ENCODE peak calls at places on chromosomes 12 and 14, in eight cellular contexts. One of them, this sample, is unnamed.

GRCh38 chr12:21117995-21118394 is 13.0 kb upstream of the SLCO1B1 start:
- DNase-seq in IMR-90: no peak
- DNase-seq in ovary: no peak
- DNase-seq in spleen: no peak
- DNase-seq in esophagus squamous epithelium: no peak
- DNase-seq in HCT116: no peak
- DNase-seq in tibial nerve: no peak
- DNase-seq in uterus: no peak
- DNase-seq in this sample: no peak

GRCh38 chr12:53078425-53079225 is 565 bp downstream of the SPRYD3 start:
- DNase-seq in IMR-90: peak; percentile 29
- DNase-seq in esophagus squamous epithelium: no peak
- DNase-seq in ovary: no peak
- DNase-seq in HCT116: no peak
- DNase-seq in spleen: no peak
- DNase-seq in uterus: no peak
- DNase-seq in tibial nerve: no peak
- DNase-seq in this sample: no peak

GRCh38 chr14:75506930-75507329 is 15.3 kb upstream of the BATF start:
- DNase-seq in tibial nerve: no peak
- DNase-seq in uterus: no peak
- DNase-seq in IMR-90: no peak
- DNase-seq in spleen: no peak
- DNase-seq in esophagus squamous epithelium: no peak
- DNase-seq in HCT116: no peak
- DNase-seq in ovary: no peak
- DNase-seq in this sample: no peak

GRCh38 chr12:92571844-92572543 is 130.8 kb upstream of the PLEKHG7 start:
- DNase-seq in HCT116: no peak
- DNase-seq in uterus: no peak
- DNase-seq in tibial nerve: peak; percentile 36
- DNase-seq in IMR-90: no peak
- DNase-seq in esophagus squamous epithelium: no peak
- DNase-seq in ovary: no peak
- DNase-seq in spleen: no peak
- DNase-seq in this sample: no peak

GRCh38 chr12:91902860-91903683 is 242.6 kb downstream of the BTG1 start:
- DNase-seq in spleen: no peak
- DNase-seq in IMR-90: peak; percentile 46
- DNase-seq in HCT116: no peak
- DNase-seq in tibial nerve: no peak
- DNase-seq in esophagus squamous epithelium: no peak
- DNase-seq in ovary: no peak
- DNase-seq in uterus: no peak
- DNase-seq in this sample: no peak

GRCh38 chr14:75141967-75142366 is 15.1 kb upstream of the NEK9 start:
- DNase-seq in uterus: no peak
- DNase-seq in spleen: no peak
- DNase-seq in ovary: no peak
- DNase-seq in esophagus squamous epithelium: no peak
- DNase-seq in IMR-90: peak; percentile 56
- DNase-seq in HCT116: no peak
- DNase-seq in tibial nerve: no peak
- DNase-seq in this sample: no peak

GRCh38 chr12:16586350-16587109 is 19.4 kb downstream of the LMO3 start:
- DNase-seq in HCT116: no peak
- DNase-seq in esophagus squamous epithelium: no peak
- DNase-seq in tibial nerve: no peak
- DNase-seq in uterus: peak; percentile 73
- DNase-seq in IMR-90: peak; percentile 64
- DNase-seq in spleen: no peak
- DNase-seq in ovary: no peak
- DNase-seq in this sample: no peak

GRCh38 chr12:12890492-12890814 is 909 bp upstream of the GPRC5A start:
- DNase-seq in IMR-90: peak; percentile 68
- DNase-seq in uterus: no peak
- DNase-seq in ovary: peak; percentile 73
- DNase-seq in spleen: no peak
- DNase-seq in esophagus squamous epithelium: no peak
- DNase-seq in HCT116: no peak
- DNase-seq in tibial nerve: no peak
- DNase-seq in this sample: no peak

GRCh38 chr12:80763874-80764273 is 47.2 kb downstream of the MYF5 start:
- DNase-seq in uterus: no peak
- DNase-seq in IMR-90: peak; percentile 66
- DNase-seq in tibial nerve: peak; percentile 19
- DNase-seq in spleen: no peak
- DNase-seq in esophagus squamous epithelium: no peak
- DNase-seq in ovary: no peak
- DNase-seq in HCT116: peak; percentile 39
- DNase-seq in this sample: no peak

GRCh38 chr12:109961612-109962011 is 34.6 kb downstream of the GIT2 start:
- DNase-seq in uterus: no peak
- DNase-seq in ovary: no peak
- DNase-seq in spleen: no peak
- DNase-seq in esophagus squamous epithelium: no peak
- DNase-seq in IMR-90: no peak
- DNase-seq in tibial nerve: no peak
- DNase-seq in HCT116: no peak
- DNase-seq in this sample: no peak

GRCh38 chr12:91588874-91589454 is 406.3 kb upstream of the DCN start:
- DNase-seq in IMR-90: no peak
- DNase-seq in spleen: no peak
- DNase-seq in tibial nerve: no peak
- DNase-seq in esophagus squamous epithelium: no peak
- DNase-seq in uterus: no peak
- DNase-seq in HCT116: no peak
- DNase-seq in ovary: no peak
- DNase-seq in this sample: no peak

DNA sequence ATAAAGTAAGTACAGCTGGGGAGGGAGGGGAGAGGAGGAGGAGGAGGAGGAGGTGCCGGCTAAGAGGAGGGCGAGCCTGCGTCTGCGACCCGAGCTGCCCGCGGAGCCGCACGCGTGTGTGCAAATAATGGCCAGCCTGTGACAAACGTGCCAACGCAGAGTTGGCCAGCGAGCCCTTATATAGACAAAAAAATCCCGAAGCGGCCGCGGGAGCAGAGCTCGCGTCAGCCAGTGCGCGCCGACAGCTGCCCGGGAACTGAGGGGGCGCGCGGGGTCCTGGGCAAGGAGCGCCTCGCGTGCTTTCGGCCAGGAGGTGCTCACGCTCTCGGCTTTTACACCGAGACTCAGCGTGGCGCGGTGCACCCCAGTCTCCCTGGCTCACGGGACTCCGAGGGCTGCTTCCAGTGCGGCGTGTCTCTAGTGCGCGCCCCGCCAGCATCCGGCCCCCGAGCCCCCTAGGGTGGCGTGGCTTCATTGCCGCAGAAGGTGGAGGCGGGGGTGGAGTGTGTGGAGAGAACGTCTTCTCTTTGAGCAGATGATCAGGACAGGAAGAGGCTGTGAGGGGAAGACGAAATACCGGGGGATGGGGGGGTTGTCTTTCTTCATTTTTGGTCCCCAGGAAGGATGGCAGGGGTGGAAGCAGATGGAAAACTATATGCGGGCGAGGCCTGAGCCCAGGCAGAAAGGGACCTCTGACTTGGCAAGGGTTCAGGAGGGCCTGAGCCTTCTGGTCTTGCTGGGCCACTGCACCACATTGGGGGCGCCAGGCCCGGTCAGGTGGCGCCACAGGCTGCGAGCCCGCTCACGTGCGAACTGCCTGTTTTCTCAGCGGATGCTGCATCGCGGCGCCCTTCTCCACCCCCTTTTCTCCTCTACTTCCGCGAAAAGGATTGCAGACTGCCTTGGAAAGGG is 659 bp downstream of the SLC16A7 start:
- DNase-seq in ovary: peak; percentile 83
- DNase-seq in IMR-90: peak; percentile 74
- DNase-seq in HCT116: peak; percentile 41
- DNase-seq in uterus: peak; percentile 81
- DNase-seq in spleen: peak; percentile 96
- DNase-seq in tibial nerve: peak; percentile 80
- DNase-seq in esophagus squamous epithelium: peak; percentile 12
- DNase-seq in this sample: peak; percentile 97
- TF ChIP-seq POLR2A in ovary: no peak
- TF ChIP-seq POLR2A in IMR-90: peak; percentile 58
- TF ChIP-seq POLR2A in HCT116: no peak
- TF ChIP-seq POLR2A in uterus: peak; percentile 48
- TF ChIP-seq POLR2A in spleen: no peak
- TF ChIP-seq POLR2A in tibial nerve: no peak
- TF ChIP-seq POLR2A in esophagus squamous epithelium: peak; percentile 46
- TF ChIP-seq POLR2A in this sample: no peak

GRCh38 chr14:91399868-91400640 is 17.6 kb downstream of the CCDC88C start:
- DNase-seq in tibial nerve: no peak
- DNase-seq in esophagus squamous epithelium: no peak
- DNase-seq in IMR-90: no peak
- DNase-seq in spleen: peak; percentile 87
- DNase-seq in ovary: no peak
- DNase-seq in HCT116: no peak
- DNase-seq in uterus: no peak
- DNase-seq in this sample: no peak
- H3K4me3 ChIP-seq in tibial nerve: no peak overlapping the region
- H3K4me3 ChIP-seq in esophagus squamous epithelium: peak overlapping the region; percentile 26
- H3K4me3 ChIP-seq in IMR-90: no peak overlapping the region
- H3K4me3 ChIP-seq in spleen: peak overlapping the region; percentile 70
- H3K4me3 ChIP-seq in ovary: no peak overlapping the region
- H3K4me3 ChIP-seq in HCT116: no peak overlapping the region
- H3K4me3 ChIP-seq in uterus: no peak overlapping the region
- H3K4me3 ChIP-seq in this sample: no peak overlapping the region

GRCh38 chr12:8080131-8080530 is 1.9 kb upstream of the NECAP1 start:
- DNase-seq in spleen: no peak
- DNase-seq in tibial nerve: no peak
- DNase-seq in esophagus squamous epithelium: no peak
- DNase-seq in uterus: no peak
- DNase-seq in HCT116: no peak
- DNase-seq in IMR-90: no peak
- DNase-seq in ovary: no peak
- DNase-seq in this sample: no peak

GRCh38 chr12:8078400-8078799 is 3.7 kb upstream of the NECAP1 start:
- DNase-seq in spleen: no peak
- DNase-seq in tibial nerve: no peak
- DNase-seq in esophagus squamous epithelium: no peak
- DNase-seq in ovary: no peak
- DNase-seq in IMR-90: peak; percentile 87
- DNase-seq in uterus: no peak
- DNase-seq in HCT116: peak; percentile 50
- DNase-seq in this sample: no peak

GRCh38 chr12:8078916-8079315 is 3.2 kb upstream of the NECAP1 start:
- DNase-seq in esophagus squamous epithelium: no peak
- DNase-seq in IMR-90: no peak
- DNase-seq in HCT116: no peak
- DNase-seq in uterus: no peak
- DNase-seq in tibial nerve: no peak
- DNase-seq in spleen: no peak
- DNase-seq in ovary: no peak
- DNase-seq in this sample: no peak

GRCh38 chr12:8081228-8081920 is 700 bp upstream of the NECAP1 start:
- DNase-seq in spleen: no peak
- DNase-seq in tibial nerve: peak; percentile 16
- DNase-seq in uterus: no peak
- DNase-seq in IMR-90: no peak
- DNase-seq in ovary: no peak
- DNase-seq in HCT116: no peak
- DNase-seq in esophagus squamous epithelium: no peak
- DNase-seq in this sample: no peak

GRCh38 chr12:8081921-8082577 is at the start of gene NECAP1:
- DNase-seq in esophagus squamous epithelium: peak; percentile 87
- DNase-seq in IMR-90: peak; percentile 97
- DNase-seq in tibial nerve: peak; percentile 94
- DNase-seq in spleen: peak; percentile 99
- DNase-seq in uterus: peak; percentile 94
- DNase-seq in ovary: peak; percentile 94
- DNase-seq in HCT116: peak; percentile 96
- DNase-seq in this sample: peak; percentile 96
- TF ChIP-seq POLR2A in esophagus squamous epithelium: peak; percentile 86
- TF ChIP-seq POLR2A in IMR-90: peak; percentile 82
- TF ChIP-seq POLR2A in tibial nerve: peak; percentile 73
- TF ChIP-seq POLR2A in spleen: peak; percentile 74
- TF ChIP-seq POLR2A in uterus: peak; percentile 78
- TF ChIP-seq POLR2A in ovary: peak; percentile 87
- TF ChIP-seq POLR2A in HCT116: peak; percentile 79
- TF ChIP-seq POLR2A in this sample: no peak

DNA sequence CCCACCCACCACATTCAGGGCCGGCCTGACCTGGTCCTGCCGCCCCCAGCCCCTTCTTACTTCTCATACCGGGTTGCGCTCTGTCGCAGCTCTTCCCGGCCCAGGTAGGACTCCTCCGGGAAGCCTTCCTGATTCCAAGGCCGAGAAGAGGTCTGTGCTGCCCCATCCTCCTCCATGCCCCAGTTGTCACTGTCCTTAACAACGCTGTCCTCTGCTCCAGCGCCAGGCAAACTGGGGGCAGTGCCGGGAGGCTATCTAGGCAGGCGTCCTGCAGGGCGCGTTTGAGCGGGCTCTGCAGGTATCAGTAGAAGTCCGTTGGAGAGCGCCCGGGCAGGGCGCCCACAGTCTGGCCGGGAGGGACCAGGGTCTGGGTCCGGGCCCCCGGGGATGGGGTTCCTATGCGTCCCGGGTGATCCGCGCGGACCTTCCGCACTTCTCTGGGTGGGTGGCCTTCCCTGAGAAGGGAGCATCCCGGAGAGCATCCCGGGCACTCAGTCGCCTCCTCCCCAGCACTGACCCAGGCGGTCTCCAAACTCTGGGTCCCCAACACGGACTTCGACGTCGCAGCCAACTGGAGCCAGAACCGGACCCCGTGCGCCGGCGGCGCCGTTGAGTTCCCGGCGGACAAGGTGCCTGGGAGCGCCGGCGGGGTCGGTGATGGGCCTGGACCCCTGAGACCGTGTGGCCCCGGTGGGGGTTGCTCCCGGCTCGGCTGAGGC is 897 bp downstream of the AMN start:
- DNase-seq in esophagus squamous epithelium: no peak
- DNase-seq in IMR-90: no peak
- DNase-seq in tibial nerve: no peak
- DNase-seq in spleen: no peak
- DNase-seq in uterus: no peak
- DNase-seq in ovary: no peak
- DNase-seq in HCT116: no peak
- DNase-seq in this sample: no peak
- H3K4me3 ChIP-seq in esophagus squamous epithelium: peak overlapping the region; percentile 29
- H3K4me3 ChIP-seq in IMR-90: peak overlapping the region; percentile 17
- H3K4me3 ChIP-seq in tibial nerve: peak overlapping the region; percentile 30
- H3K4me3 ChIP-seq in spleen: peak overlapping the region; percentile 64
- H3K4me3 ChIP-seq in uterus: no peak overlapping the region
- H3K4me3 ChIP-seq in ovary: no peak overlapping the region
- H3K4me3 ChIP-seq in HCT116: no peak overlapping the region
- H3K4me3 ChIP-seq in this sample: no peak overlapping the region